ENCODE peak calls at places on chromosomes 11 and 22, in five cellular contexts. U is A549, B is K562, H is H1, G is IMR-90. E is an unnamed sample.
A peak's percentile ranks its signal among the peaks of the same experiment; 100 is the strongest.

GRCh38 chr11:16001044-16001568 is 355.2 kb downstream of the SOX6 start:
- DNase-seq in H (no peak), G (no peak), B (peak; percentile 6), U (no peak), E (no peak)

GRCh38 chr11:32705309-32706033 is 89.0 kb downstream of the CCDC73 start:
- DNase-seq in H (no peak), U (no peak), G (no peak), B (no peak), E (no peak)

GRCh38 chr11:134483857-134484256 is 71.8 kb upstream of the B3GAT1 start:
- DNase-seq in U (no peak), G (no peak), H (no peak), B (no peak), E (no peak)

GRCh38 chr22:29994941-29995340 is 85.3 kb upstream of the HORMAD2 start:
- DNase-seq in B (peak; percentile 36), G (peak; percentile 33), U (peak; percentile 37), H (no peak), E (no peak)

GRCh38 chr22:36220457-36220921 is 18.8 kb downstream of the APOL2 start:
- DNase-seq in B (no peak), G (peak; percentile 59), H (no peak), U (peak; percentile 30), E (no peak)

GRCh38 chr11:8309311-8309710 is 45.6 kb upstream of the LMO1 start:
- DNase-seq in B (no peak), G (no peak), U (no peak), H (no peak), E (no peak)

GRCh38 chr11:120172054-120172881 is 34.4 kb upstream of the TRIM29 start:
- DNase-seq in B (peak; percentile 61), U (peak; percentile 50), H (peak; percentile 79), G (peak; percentile 60), E (peak; percentile 88)

GRCh38 chr11:110447343-110447742 is 17.6 kb downstream of the FDX1 start:
- DNase-seq in G (no peak), U (no peak), B (no peak), H (no peak), E (no peak)

GRCh38 chr11:15963266-15963665 is 393.1 kb downstream of the SOX6 start:
- DNase-seq in U (no peak), B (no peak), H (no peak), G (no peak), E (no peak)

GRCh38 chr11:14029971-14030531 is 67.5 kb downstream of the SPON1 start:
- DNase-seq in H (no peak), U (peak; percentile 9), G (peak; percentile 81), B (peak; percentile 9), E (no peak)

GRCh38 chr22:49626361-49627216 is 201.1 kb downstream of the BRD1 start:
- DNase-seq in B (no peak), G (no peak), U (no peak), H (no peak), E (no peak)

GRCh38 chr22:32596471-32596870 is 121.9 kb downstream of the FBXO7 start:
- DNase-seq in H (no peak), U (no peak), B (no peak), G (no peak), E (no peak)

GRCh38 chr11:76810151-76810853 is 27.1 kb downstream of the TSKU start:
- DNase-seq in H (no peak), G (no peak), U (peak; percentile 50), B (peak; percentile 61), E (no peak)

GRCh38 chr11:120690406-120690805 is 178.9 kb downstream of the GRIK4 start:
- DNase-seq in G (no peak), B (no peak), H (no peak), U (no peak), E (no peak)

GRCh38 chr22:41240377-41241132 is at the start of gene CHADL:
- DNase-seq in U (no peak), H (no peak), G (no peak), B (no peak), E (peak; percentile 72)

GRCh38 chr11:20565236-20565635 is 34.2 kb upstream of the SLC6A5 start:
- DNase-seq in G (no peak), U (no peak), H (no peak), B (no peak), E (no peak)

GRCh38 chr11:68750197-68750987 is 928 bp downstream of the TESMIN start:
- DNase-seq in B (no peak), G (no peak), U (no peak), H (peak; percentile 84), E (no peak)

GRCh38 chr11:72584293-72584921 is 89.8 kb downstream of the PDE2A start:
- DNase-seq in B (no peak), G (peak; percentile 18), H (peak; percentile 83), U (no peak), E (no peak)

GRCh38 chr22:48259991-48260670 is 1497.7 kb downstream of the TBC1D22A start:
- DNase-seq in H (no peak), G (no peak), U (no peak), B (no peak), E (no peak)

GRCh38 chr11:16097543-16097942 is 258.8 kb downstream of the SOX6 start:
- DNase-seq in G (no peak), B (no peak), H (no peak), U (no peak), E (no peak)

GRCh38 chr11:55571828-55572227 is at the start of gene OR4C16:
- DNase-seq in U (no peak), H (no peak), B (no peak), G (no peak), E (no peak)

GRCh38 chr11:100687032-100687629 is at the start of gene ARHGAP42:
- DNase-seq in H (peak; percentile 86), B (peak; percentile 70), U (peak; percentile 74), G (peak; percentile 48), E (peak; percentile 42)

GRCh38 chr11:26021026-26021425 is 310.9 kb upstream of the ANO3 start:
- DNase-seq in H (no peak), B (no peak), G (no peak), U (no peak), E (no peak)

GRCh38 chr11:37978647-37979046 is 1380.6 kb upstream of the RAG2 start:
- DNase-seq in B (no peak), G (no peak), H (no peak), U (no peak), E (no peak)

GRCh38 chr11:87353904-87354303 is 316.2 kb downstream of the TMEM135 start:
- DNase-seq in B (no peak), G (no peak), U (no peak), H (no peak), E (no peak)

GRCh38 chr11:70641366-70641765 is 243.0 kb downstream of the CTTN start:
- DNase-seq in U (no peak), G (no peak), H (no peak), B (no peak), E (peak; percentile 88)

GRCh38 chr11:63829823-63830489 is 9.0 kb upstream of the MARK2 start:
- DNase-seq in B (peak; percentile 54), G (peak; percentile 44), H (peak; percentile 65), U (peak; percentile 59), E (peak; percentile 79)

GRCh38 chr11:37474889-37475288 is 876.9 kb upstream of the RAG2 start:
- DNase-seq in B (no peak), G (no peak), H (no peak), U (no peak), E (no peak)

GRCh38 chr22:50581950-50582561 is 593 bp downstream of the CHKB start:
- DNase-seq in U (no peak), G (no peak), B (no peak), H (no peak), E (no peak)

GRCh38 chr11:123590296-123590912 is 64.0 kb downstream of the SCN3B start:
- DNase-seq in U (peak; percentile 91), B (no peak), G (peak; percentile 53), H (no peak), E (no peak)

GRCh38 chr11:111735262-111736116 is 30.7 kb downstream of the PPP2R1B start:
- DNase-seq in H (no peak), U (peak; percentile 56), G (peak; percentile 99), B (no peak), E (peak; percentile 88)

GRCh38 chr11:37712246-37712645 is 1114.2 kb upstream of the RAG2 start:
- DNase-seq in G (peak; percentile 6), B (no peak), H (no peak), U (no peak), E (peak; percentile 2)

GRCh38 chr11:829116-829945 is 1.6 kb downstream of the CRACR2B start:
- DNase-seq in B (no peak), H (peak; percentile 76), G (no peak), U (no peak), E (no peak)

GRCh38 chr22:22216450-22216959 is 28.1 kb upstream of the VPREB1 start:
- DNase-seq in U (no peak), G (no peak), B (no peak), H (no peak), E (no peak)

DNA sequence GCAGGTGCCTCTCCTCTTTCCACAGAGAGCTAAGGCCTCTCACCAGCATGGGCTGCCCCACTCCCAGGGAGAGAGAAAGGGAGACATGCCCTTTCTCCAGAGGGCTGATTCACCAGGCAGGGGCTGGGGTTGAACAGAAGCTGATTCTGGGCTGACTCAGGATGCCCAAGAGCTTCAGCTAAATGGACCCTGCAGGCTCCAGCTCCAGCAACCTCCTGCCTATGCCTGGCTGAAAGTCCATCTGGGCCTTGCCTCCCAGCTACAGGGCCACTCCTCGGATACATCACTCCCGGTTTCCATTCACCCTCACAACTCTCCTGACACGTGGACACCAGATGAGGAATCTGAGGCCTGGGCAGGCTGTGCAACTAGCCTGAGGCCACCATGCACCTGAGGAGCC is 215.5 kb downstream of the BUD13 start:
- DNase-seq in G (no peak), U (no peak), B (no peak), H (no peak), E (peak; percentile 43)
- TF ChIP-seq RFX5 in G (no peak), U (no peak), B (no peak), H (no peak), E (no peak)

GRCh38 chr11:12685229-12685628 is 11.0 kb downstream of the TEAD1 start:
- DNase-seq in U (no peak), H (no peak), B (no peak), G (no peak), E (no peak)
- TF ChIP-seq RFX5 in U (no peak), H (no peak), B (no peak), G (no peak), E (no peak)

DNA sequence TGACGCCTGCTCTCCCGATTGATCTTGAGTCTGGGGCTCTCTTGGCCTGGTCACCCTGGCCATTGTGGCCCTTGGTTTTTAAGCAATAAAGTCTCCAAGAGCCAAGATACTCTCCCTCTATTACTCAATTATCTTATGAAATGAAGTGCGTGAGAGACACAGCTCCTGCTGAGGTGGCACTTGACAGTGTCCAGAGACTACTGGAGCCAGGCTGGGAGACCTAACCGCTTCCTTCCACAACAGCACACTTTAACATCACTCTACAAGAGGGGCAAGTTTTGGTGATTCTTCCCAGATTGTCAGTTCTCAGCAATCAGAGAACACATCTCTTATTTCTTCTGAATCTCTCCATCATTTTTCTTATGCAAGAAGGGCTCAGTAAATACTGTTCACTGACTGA is 968.2 kb downstream of the OPCML start:
- DNase-seq in G (no peak), B (no peak), U (no peak), H (no peak), E (no peak)
- TF ChIP-seq RFX5 in G (no peak), B (no peak), U (no peak), H (no peak), E (no peak)

DNA sequence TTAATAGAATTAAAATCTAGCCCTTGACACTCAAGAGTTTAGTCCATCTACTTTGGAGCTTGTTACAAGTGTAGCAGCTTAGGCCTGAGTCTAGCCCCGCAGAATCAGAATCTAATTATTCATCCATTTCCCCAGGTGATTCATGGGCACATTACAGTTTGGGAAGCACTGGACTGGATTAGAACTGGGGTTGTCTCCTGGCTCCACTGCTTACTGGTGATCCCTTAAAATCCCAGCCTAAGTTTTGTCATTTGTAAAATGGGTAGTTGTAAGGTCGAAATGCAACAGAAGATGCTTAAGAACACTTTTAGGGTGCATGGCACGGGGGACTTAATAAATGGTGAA is 1.3 kb downstream of the STX3 start:
- DNase-seq in H (no peak), B (no peak), U (peak; percentile 10), G (no peak), E (no peak)
- TF ChIP-seq RFX5 in H (no peak), B (no peak), U (no peak), G (no peak), E (no peak)

E was measured in SK-N-SH.